ENCODE peak calls at places on chromosomes 1 and 21, in seven cellular contexts. E, A, D, Z, Q, T and H are unnamed samples.

GRCh38 chr1:95034506-95034905 is 38.2 kb downstream of the ALG14 start:
- DNase-seq in Q (no peak), A (no peak), E (no peak), Z (no peak), T (no peak), D (no peak), H (no peak)

GRCh38 chr1:203937678-203938330 is 76.4 kb downstream of the SNRPE start:
- DNase-seq in Z (no peak), D (no peak), A (no peak), E (no peak), Q (no peak), T (no peak), H (no peak)

GRCh38 chr1:54401799-54402198 is 4.4 kb downstream of the SSBP3 start:
- DNase-seq in E (no peak), D (no peak), Q (no peak), Z (no peak), T (no peak), A (no peak), H (no peak)

GRCh38 chr1:152626688-152627087 is 3.8 kb upstream of the LCE3A start:
- DNase-seq in A (no peak), T (no peak), Z (no peak), D (peak; percentile 53), E (no peak), Q (no peak), H (no peak)

GRCh38 chr1:85202864-85203255 is 2.0 kb upstream of the SYDE2 start:
- DNase-seq in Z (no peak), D (no peak), A (no peak), E (no peak), T (no peak), Q (no peak), H (no peak)

GRCh38 chr1:62515055-62515454 is 78.2 kb downstream of the USP1 start:
- DNase-seq in Q (no peak), Z (no peak), E (no peak), D (no peak), A (no peak), T (no peak), H (no peak)

GRCh38 chr1:66365628-66366027 is 168.3 kb upstream of the SGIP1 start:
- DNase-seq in T (no peak), E (no peak), Q (no peak), Z (no peak), A (no peak), D (no peak), H (no peak)

GRCh38 chr21:28256420-28256831 is 736.3 kb downstream of the LTN1 start:
- DNase-seq in A (no peak), Z (no peak), E (no peak), T (no peak), Q (no peak), D (no peak), H (no peak)

GRCh38 chr1:64896546-64896945 is 69.8 kb downstream of the JAK1 start:
- DNase-seq in Z (no peak), Q (no peak), E (no peak), D (no peak), T (no peak), A (no peak), H (no peak)

GRCh38 chr1:161048949-161049722 is 3.4 kb upstream of the USF1 start:
- DNase-seq in Z (no peak), E (no peak), D (no peak), T (no peak), Q (no peak), A (no peak), H (no peak)

GRCh38 chr1:59266927-59267293 is 30.0 kb upstream of the FGGY start:
- DNase-seq in T (no peak), A (no peak), Z (no peak), D (no peak), Q (no peak), E (no peak), H (no peak)

GRCh38 chr1:59276317-59276914 is 20.5 kb upstream of the FGGY start:
- DNase-seq in A (no peak), Z (no peak), Q (no peak), D (no peak), T (no peak), E (no peak), H (no peak)

GRCh38 chr1:59271861-59272260 is 25.0 kb upstream of the FGGY start:
- DNase-seq in T (no peak), Z (no peak), E (no peak), D (no peak), A (no peak), Q (no peak), H (no peak)

GRCh38 chr1:59272507-59272906 is 24.4 kb upstream of the FGGY start:
- DNase-seq in A (no peak), E (no peak), D (no peak), T (no peak), Z (no peak), Q (no peak), H (no peak)
- TF ChIP-seq EP300 in A (no peak), E (no peak), D (no peak), T (no peak), Z (no peak), Q (no peak), H (no peak)

GRCh38 chr21:44874240-44874496 is 678 bp upstream of the PTTG1IP start:
- DNase-seq in E (no peak), T (no peak), Q (no peak), A (no peak), D (no peak), Z (no peak), H (no peak)

GRCh38 chr21:44872266-44872567 is 1.3 kb downstream of the PTTG1IP start:
- DNase-seq in Z (no peak), D (no peak), E (no peak), Q (no peak), A (no peak), T (no peak), H (no peak)

GRCh38 chr21:44872568-44873355 is 728 bp downstream of the PTTG1IP start:
- DNase-seq in Z (peak; percentile 76), E (no peak), Q (no peak), D (no peak), A (peak; percentile 65), T (peak; percentile 71), H (peak; percentile 87)

GRCh38 chr21:44874497-44875331 is 1.2 kb upstream of the PTTG1IP start:
- DNase-seq in T (peak; percentile 73), D (no peak), A (peak; percentile 78), Q (no peak), E (peak; percentile 50), Z (peak; percentile 88), H (peak; percentile 83)

DNA sequence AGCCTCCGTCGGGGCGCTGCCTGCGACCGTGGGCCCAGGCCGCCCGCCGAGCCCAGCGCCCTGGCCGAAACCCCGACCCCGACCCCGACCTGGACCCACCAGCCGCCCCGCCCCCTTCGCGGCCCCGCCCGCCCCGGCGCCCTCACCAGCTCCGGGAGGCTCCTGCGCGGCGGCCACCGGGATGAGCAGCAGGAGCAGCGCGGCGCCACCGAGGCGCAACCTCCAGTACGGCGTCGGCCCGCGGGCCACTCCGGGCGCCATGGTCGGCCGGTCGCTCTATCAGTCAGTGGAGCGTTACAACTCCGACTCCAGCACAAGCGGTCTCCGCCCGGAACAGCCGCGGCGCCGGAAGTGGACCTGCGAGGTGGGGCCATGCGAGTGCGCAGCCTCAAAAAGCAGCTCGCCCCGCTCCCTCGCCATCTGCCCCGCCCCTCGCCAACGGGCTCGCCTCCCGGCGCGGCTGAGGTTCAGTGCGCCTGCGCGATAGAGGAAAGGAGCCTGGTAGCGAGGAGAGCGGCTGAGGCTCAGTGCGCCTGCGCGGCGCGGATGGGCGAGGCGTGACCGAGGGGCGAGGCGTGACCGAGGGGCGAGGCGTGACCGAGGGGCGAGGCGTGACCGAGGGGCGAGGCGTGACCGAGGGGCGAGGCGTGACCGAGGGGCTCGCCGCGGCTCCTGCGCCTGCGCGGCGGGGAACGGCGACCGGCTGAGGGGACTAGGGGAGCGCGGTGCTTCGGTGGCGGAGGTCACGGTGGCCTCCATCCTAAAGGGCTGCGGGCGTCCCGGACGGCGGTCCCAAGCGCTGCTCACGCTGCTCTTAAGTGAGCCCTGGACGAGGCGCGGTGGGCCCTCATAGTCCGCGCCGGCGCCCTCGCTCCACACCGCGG is at the start of gene PTTG1IP:
- DNase-seq in Q (peak; percentile 95), Z (peak; percentile 98), D (peak; percentile 99), T (peak; percentile 98), A (peak; percentile 99), E (peak; percentile 96), H (peak; percentile 99)
- H3K4me1 ChIP-seq in Q (peaks cover 52% of the 10 kb centered on the region), Z (peaks cover 67% of the 10 kb centered on the region), D (peaks cover 62% of the 10 kb centered on the region), T (peaks cover 6% of the 10 kb centered on the region), A (peaks cover 53% of the 10 kb centered on the region), E (no peaks in the 10 kb centered on the region), H (peaks cover 49% of the 10 kb centered on the region)

GRCh38 chr1:198676253-198676652 is 37.4 kb downstream of the PTPRC start:
- DNase-seq in A (no peak), D (no peak), T (no peak), E (no peak), Z (no peak), Q (no peak), H (no peak)
- TF ChIP-seq EP300 in A (no peak), D (no peak), T (no peak), E (no peak), Z (no peak), Q (no peak), H (no peak)

GRCh38 chr1:89704014-89704413 is 71.1 kb downstream of the LRRC8C start:
- DNase-seq in D (no peak), Z (no peak), Q (no peak), E (no peak), T (no peak), A (no peak), H (no peak)

GRCh38 chr1:89701746-89702241 is 68.9 kb downstream of the LRRC8C start:
- DNase-seq in T (no peak), E (no peak), Z (no peak), Q (no peak), D (no peak), A (no peak), H (no peak)

GRCh38 chr1:89705901-89706699 is 73.2 kb downstream of the LRRC8C start:
- DNase-seq in D (no peak), A (no peak), Q (no peak), T (no peak), Z (no peak), E (no peak), H (no peak)

GRCh38 chr1:89702520-89703045 is 69.7 kb downstream of the LRRC8C start:
- DNase-seq in T (no peak), E (no peak), A (no peak), D (no peak), Z (no peak), Q (no peak), H (no peak)

DNA sequence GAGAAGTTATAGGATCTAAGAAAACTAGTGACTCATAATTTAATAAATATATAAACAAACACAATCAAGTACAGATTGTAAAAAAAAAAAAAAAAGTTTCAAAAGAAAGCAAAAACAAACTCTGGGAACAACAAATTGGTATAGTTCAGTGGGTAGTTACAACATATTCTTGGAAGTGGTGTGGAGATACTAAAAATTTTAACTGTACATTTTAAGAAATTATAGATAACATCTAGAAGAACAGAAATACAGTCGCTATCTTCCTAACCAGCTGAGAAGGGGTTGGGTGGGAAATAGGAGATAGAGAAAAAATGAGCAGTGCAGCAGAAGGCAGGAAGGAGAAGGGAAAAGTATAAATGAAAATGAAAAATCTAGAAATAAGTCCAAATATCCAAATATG is 70.5 kb downstream of the LRRC8C start:
- DNase-seq in Q (no peak), E (no peak), A (no peak), T (no peak), Z (no peak), D (no peak), H (no peak)
- H3K4me1 ChIP-seq in Q (no peaks in the 10 kb centered on the region), E (no peaks in the 10 kb centered on the region), A (peaks cover 8% of the 10 kb centered on the region), T (no peaks in the 10 kb centered on the region), Z (no peaks in the 10 kb centered on the region), D (no peaks in the 10 kb centered on the region), H (peaks cover 4% of the 10 kb centered on the region)

GRCh38 chr1:172746091-172746949 is 87.4 kb downstream of the FASLG start:
- DNase-seq in A (peak; percentile 58), E (peak; percentile 60), Z (no peak), T (no peak), D (no peak), Q (peak; percentile 85), H (no peak)
- TF ChIP-seq EP300 in A (no peak), E (peak; percentile 74), Z (peak; percentile 36), T (no peak), D (no peak), Q (peak; percentile 33), H (peak; percentile 87)